ENCODE peak calls at places on chromosome 15, in ten cellular contexts. H is Peyer's patch, Q is stomach, G is heart left ventricle, L is spleen, Y is suprapubic skin, P is body of pancreas, M is HCT116, F is tibial nerve, J is adrenal gland. R is an unnamed sample. For H3K4me1, the result is how much of the 10 kb centered on the place peaks cover.

GRCh38 chr15:64092864-64093626 is 593 bp downstream of the CIAO2A start:
- DNase-seq in H (peak), Q (peak), G (peak), L (peak), Y (no peak), P (peak), M (no peak), F (no peak), J (peak), R (peak)

GRCh38 chr15:27958911-27959598 is 140.1 kb downstream of the OCA2 start:
- DNase-seq in H (no peak), Q (no peak), G (no peak), L (no peak), Y (no peak), P (no peak), M (no peak), F (no peak), J (no peak), R (no peak)

GRCh38 chr15:69298354-69298696 is 387 bp upstream of the PAQR5 start:
- DNase-seq in H (no peak), Q (no peak), G (no peak), L (no peak), Y (no peak), P (no peak), M (no peak), F (no peak), J (no peak), R (no peak)

GRCh38 chr15:70767668-70768067 is 4.3 kb upstream of the UACA start:
- DNase-seq in H (no peak), Q (no peak), G (no peak), L (no peak), Y (no peak), P (no peak), M (no peak), F (no peak), J (no peak), R (no peak)

GRCh38 chr15:100596792-100597191 is 5.2 kb downstream of the LINS1 start:
- DNase-seq in H (peak), Q (peak), G (peak), L (peak), Y (no peak), P (no peak), M (no peak), F (no peak), J (no peak), R (no peak)

GRCh38 chr15:48559270-48559669 is 86.2 kb downstream of the FBN1 start:
- DNase-seq in H (no peak), Q (no peak), G (peak), L (no peak), Y (peak), P (no peak), M (no peak), F (no peak), J (peak), R (peak)

GRCh38 chr15:40322531-40323238 is 807 bp upstream of the INAFM2 start:
- DNase-seq in H (no peak), Q (no peak), G (no peak), L (no peak), Y (no peak), P (no peak), M (no peak), F (no peak), J (peak), R (no peak)

GRCh38 chr15:70375006-70375409 is 277.3 kb upstream of the TLE3 start:
- DNase-seq in H (no peak), Q (no peak), G (no peak), L (peak), Y (peak), P (no peak), M (no peak), F (no peak), J (peak), R (peak)

GRCh38 chr15:57297163-57297593 is 79.1 kb upstream of the CGNL1 start:
- DNase-seq in H (no peak), Q (no peak), G (no peak), L (no peak), Y (no peak), P (no peak), M (no peak), F (no peak), J (peak), R (no peak)

GRCh38 chr15:101389362-101389761 is 94.3 kb upstream of the SNRPA1 start:
- DNase-seq in H (no peak), Q (no peak), G (no peak), L (peak), Y (no peak), P (no peak), M (no peak), F (no peak), J (no peak), R (no peak)

GRCh38 chr15:43901485-43901884 is 74.7 kb downstream of the WDR76 start:
- DNase-seq in H (no peak), Q (no peak), G (no peak), L (no peak), Y (no peak), P (no peak), M (no peak), F (no peak), J (no peak), R (no peak)

GRCh38 chr15:65980824-65981456 is 111.6 kb downstream of the RAB11A start:
- DNase-seq in H (no peak), Q (peak), G (peak), L (no peak), Y (no peak), P (peak), M (peak), F (no peak), J (peak), R (no peak)

GRCh38 chr15:73210630-73211029 is 158.1 kb downstream of the HCN4 start:
- DNase-seq in H (no peak), Q (no peak), G (no peak), L (no peak), Y (no peak), P (no peak), M (no peak), F (no peak), J (no peak), R (no peak)

GRCh38 chr15:68298882-68299381 is 21.4 kb downstream of the FEM1B start:
- DNase-seq in H (no peak), Q (no peak), G (no peak), L (peak), Y (no peak), P (no peak), M (no peak), F (no peak), J (peak), R (peak)

GRCh38 chr15:82680200-82681102 is 29.2 kb downstream of the AP3B2 start:
- DNase-seq in H (peak), Q (peak), G (no peak), L (peak), Y (no peak), P (peak), M (no peak), F (no peak), J (peak), R (no peak)

GRCh38 chr15:83158393-83158792 is 49.2 kb downstream of the HDGFL3 start:
- DNase-seq in H (no peak), Q (no peak), G (no peak), L (no peak), Y (no peak), P (no peak), M (no peak), F (no peak), J (no peak), R (no peak)

GRCh38 chr15:77525411-77525811 is 104.7 kb downstream of the HMG20A start:
- DNase-seq in H (no peak), Q (no peak), G (no peak), L (no peak), Y (peak), P (no peak), M (no peak), F (no peak), J (no peak), R (no peak)
- TF ChIP-seq POLR2A in H (no peak), Q (no peak), G (no peak), L (no peak), Y (no peak), P (no peak), M (no peak), F (no peak), J (no peak), R (no peak)

GRCh38 chr15:31077981-31078380 is 23.5 kb downstream of the TRPM1 start:
- DNase-seq in H (no peak), Q (no peak), G (no peak), L (no peak), Y (no peak), P (no peak), M (no peak), F (no peak), J (no peak), R (no peak)

GRCh38 chr15:31074321-31074720 is 27.2 kb downstream of the TRPM1 start:
- DNase-seq in H (no peak), Q (no peak), G (no peak), L (no peak), Y (no peak), P (no peak), M (no peak), F (no peak), J (no peak), R (no peak)

GRCh38 chr15:31078461-31078860 is 23.1 kb downstream of the TRPM1 start:
- DNase-seq in H (no peak), Q (no peak), G (no peak), L (no peak), Y (no peak), P (no peak), M (no peak), F (no peak), J (no peak), R (no peak)

GRCh38 chr15:31079519-31079918 is 22.0 kb downstream of the TRPM1 start:
- DNase-seq in H (no peak), Q (no peak), G (no peak), L (no peak), Y (no peak), P (no peak), M (no peak), F (no peak), J (no peak), R (no peak)

GRCh38 chr15:31077181-31077580 is 24.3 kb downstream of the TRPM1 start:
- DNase-seq in H (no peak), Q (no peak), G (no peak), L (no peak), Y (no peak), P (no peak), M (no peak), F (no peak), J (no peak), R (no peak)
- H3K4me1 ChIP-seq in H (under half), Q (under half), G (under half), L (under half), Y (under half), P (under half), M (under half), F (under half), J (under half), R (under half)

GRCh38 chr15:41650806-41651205 is 9.4 kb upstream of the MGA start:
- DNase-seq in H (no peak), Q (no peak), G (no peak), L (no peak), Y (no peak), P (no peak), M (no peak), F (no peak), J (no peak), R (no peak)
- TF ChIP-seq CTCF in H (no peak), Q (no peak), G (no peak), L (no peak), Y (no peak), P (no peak), M (no peak), F (no peak), J (no peak), R (no peak)

DNA sequence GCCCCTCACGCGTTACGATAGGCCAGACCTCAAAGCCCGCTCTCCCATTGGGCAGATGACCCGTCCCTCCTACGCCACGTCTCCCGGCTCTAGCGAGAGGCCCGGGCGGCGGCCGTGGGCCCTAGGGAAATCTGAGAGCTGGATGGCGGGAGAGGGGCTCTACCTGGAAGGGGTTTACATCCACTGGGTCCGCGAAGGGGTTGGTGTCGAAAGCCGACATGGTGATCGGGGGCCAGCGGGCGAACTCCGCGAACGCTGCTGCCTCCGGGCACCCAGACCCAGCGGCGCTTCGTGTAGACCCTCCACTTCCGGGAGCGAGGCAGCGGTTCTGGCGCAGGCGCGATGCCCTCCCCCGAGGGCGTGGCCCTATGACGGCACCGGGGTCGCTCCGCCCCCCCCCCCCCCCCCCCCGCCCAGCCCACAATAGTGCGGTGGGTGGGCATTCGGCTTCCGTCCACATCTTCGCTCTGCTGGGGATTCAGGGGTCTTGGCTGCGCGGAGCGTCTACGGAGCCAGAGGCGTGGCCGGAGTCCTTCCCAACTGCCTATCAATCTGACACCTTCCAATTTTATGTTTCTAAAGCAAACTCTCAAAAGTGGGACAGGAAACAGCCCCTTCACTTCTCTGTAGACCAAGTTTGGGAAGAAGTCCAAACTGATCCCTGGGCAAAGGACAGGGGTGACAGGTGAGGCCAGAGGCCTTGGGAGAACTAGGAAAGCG is at the start of gene SCAMP2:
- DNase-seq in H (peak), Q (peak), G (peak), L (peak), Y (peak), P (peak), M (peak), F (peak), J (peak), R (peak)
- TF ChIP-seq POLR2A in H (peak), Q (peak), G (no peak), L (peak), Y (no peak), P (peak), M (peak), F (peak), J (peak), R (peak)

DNA sequence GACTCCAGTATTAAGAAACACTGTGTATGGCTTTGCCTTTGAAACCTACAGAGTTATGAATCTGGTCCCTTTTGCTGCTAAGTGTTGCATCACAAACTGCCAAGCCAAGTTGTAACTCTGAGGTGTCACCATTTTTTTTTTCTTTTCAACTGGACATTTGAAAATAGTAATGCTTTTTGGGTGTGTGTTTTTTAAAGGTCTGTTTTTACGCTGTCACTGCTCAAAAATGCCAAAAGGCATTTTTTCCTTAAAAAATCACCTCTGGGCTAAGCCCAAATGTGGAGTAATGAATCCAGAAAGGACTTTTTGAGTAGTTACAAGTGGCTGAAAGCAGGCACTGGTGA is 9.5 kb downstream of the SMAD3 start:
- DNase-seq in H (no peak), Q (no peak), G (no peak), L (no peak), Y (no peak), P (no peak), M (no peak), F (no peak), J (no peak), R (no peak)
- H3K4me1 ChIP-seq in H (under half), Q (half or more), G (under half), L (half or more), Y (half or more), P (half or more), M (half or more), F (half or more), J (under half), R (under half)

DNA sequence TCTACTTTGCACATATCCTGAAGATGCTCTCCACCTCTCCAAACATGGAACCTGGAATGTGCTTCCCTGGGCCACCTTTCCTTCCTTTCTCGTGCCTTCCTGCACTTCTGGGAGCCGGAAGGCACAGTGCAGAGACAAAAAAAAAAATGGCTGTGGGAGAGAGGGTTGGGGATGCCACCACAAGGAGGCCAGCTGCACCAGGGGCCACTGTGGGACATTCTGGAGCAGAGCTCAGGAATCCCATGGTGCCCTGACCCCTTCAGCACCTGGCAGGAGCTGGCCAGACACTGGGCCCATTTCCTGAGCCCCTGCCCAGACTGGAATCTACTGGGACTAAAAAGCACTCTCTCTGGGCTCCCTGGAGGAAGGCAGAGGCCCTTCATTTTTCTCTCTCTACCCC is 7.9 kb upstream of the BCL2L10 start:
- DNase-seq in H (no peak), Q (no peak), G (no peak), L (no peak), Y (no peak), P (no peak), M (no peak), F (no peak), J (no peak), R (no peak)
- TF ChIP-seq CTCF in H (no peak), Q (no peak), G (no peak), L (no peak), Y (no peak), P (no peak), M (no peak), F (no peak), J (no peak), R (no peak)

DNA sequence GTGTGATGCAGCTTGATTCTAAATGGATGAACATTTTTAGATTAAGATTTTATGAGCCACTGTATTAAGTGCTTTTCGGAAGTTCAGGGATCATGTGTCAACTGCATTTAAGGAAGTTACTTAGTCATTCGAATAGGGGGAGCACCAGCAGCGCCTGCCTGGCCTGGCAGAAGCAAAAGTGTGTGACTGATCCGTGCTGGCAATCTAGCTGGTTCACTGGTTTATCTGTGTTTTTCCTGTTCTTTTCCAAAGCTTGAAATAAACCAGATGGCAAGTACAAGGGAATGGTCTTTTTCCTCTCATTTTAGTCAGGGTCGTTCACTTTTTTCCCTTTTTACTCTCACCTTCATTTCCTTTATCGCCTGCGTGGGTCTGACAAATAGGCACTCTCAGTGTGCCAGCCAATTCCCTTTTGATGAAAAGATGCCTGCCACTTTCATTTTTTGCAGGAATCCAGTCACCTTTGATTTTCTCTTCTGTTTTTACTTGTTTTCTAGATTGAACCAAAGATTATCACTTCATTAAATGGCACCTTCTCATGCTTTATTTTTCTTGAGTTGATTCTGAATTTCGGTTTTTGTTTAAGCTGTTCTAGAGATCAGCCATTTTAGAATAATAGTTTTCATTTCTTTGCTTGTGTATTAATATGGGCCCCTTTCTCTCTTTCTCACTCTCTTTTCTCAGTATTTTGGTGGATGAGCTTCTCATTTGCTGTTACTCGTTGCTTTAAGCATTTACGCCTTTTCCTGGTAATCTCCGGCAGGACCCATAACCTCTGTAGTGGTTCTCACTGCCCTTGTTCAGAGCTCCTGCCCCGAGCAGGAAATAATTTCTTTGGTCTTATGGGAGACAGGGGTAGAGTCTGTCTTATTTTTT is 2.8 kb downstream of the ABHD2 start:
- DNase-seq in H (peak), Q (peak), G (peak), L (peak), Y (no peak), P (peak), M (no peak), F (peak), J (peak), R (peak)
- TF ChIP-seq POLR2A in H (peak), Q (no peak), G (no peak), L (peak), Y (no peak), P (no peak), M (no peak), F (no peak), J (no peak), R (peak)

DNA sequence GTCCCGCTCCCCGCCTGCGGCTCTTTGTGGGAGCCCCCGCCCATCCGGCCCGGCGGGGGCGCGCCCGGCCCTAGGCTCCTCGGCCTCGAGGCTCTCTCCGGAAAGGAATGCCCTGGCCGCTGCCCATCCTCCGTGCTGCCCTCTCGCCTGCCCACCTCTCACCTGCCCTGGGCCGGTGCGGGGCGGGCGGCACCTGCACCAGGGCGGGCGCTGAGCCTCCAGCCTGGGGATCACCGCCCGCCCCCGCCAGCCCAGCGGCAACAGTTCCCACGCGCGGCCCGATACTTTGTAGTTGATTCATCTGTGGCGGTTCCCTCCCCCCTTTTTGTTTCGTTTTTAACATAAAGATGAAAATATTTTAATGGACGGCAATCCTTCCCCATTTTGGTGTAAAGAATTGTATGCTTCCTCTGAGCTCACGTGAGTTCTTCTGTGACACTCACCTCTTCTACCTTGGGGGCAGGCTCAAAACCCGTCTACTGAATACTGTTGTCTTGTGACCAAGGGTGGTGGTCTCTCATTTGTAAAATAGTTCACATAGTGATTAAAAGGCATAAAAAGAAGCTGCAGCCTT is 1.9 kb downstream of the KLF13 start:
- DNase-seq in H (peak), Q (no peak), G (no peak), L (peak), Y (no peak), P (peak), M (no peak), F (no peak), J (no peak), R (no peak)
- H3K4me1 ChIP-seq in H (under half), Q (half or more), G (under half), L (under half), Y (half or more), P (half or more), M (under half), F (under half), J (under half), R (under half)

GRCh38 chr15:95996494-95996893 is 334.0 kb upstream of the NR2F2 start:
- DNase-seq in H (no peak), Q (no peak), G (no peak), L (no peak), Y (no peak), P (no peak), M (no peak), F (no peak), J (no peak), R (no peak)

GRCh38 chr15:95990833-95991232 is 339.7 kb upstream of the NR2F2 start:
- DNase-seq in H (no peak), Q (no peak), G (no peak), L (no peak), Y (no peak), P (no peak), M (no peak), F (no peak), J (no peak), R (no peak)

GRCh38 chr15:95995375-95996168 is 334.9 kb upstream of the NR2F2 start:
- DNase-seq in H (no peak), Q (no peak), G (no peak), L (no peak), Y (no peak), P (no peak), M (no peak), F (no peak), J (no peak), R (no peak)

GRCh38 chr15:95998935-95999334 is 331.6 kb upstream of the NR2F2 start:
- DNase-seq in H (no peak), Q (no peak), G (no peak), L (no peak), Y (no peak), P (no peak), M (no peak), F (no peak), J (no peak), R (no peak)

GRCh38 chr15:95994418-95994817 is 336.1 kb upstream of the NR2F2 start:
- DNase-seq in H (no peak), Q (no peak), G (no peak), L (no peak), Y (no peak), P (no peak), M (no peak), F (no peak), J (no peak), R (no peak)
- TF ChIP-seq CTCF in H (no peak), Q (no peak), G (no peak), L (no peak), Y (no peak), P (no peak), M (no peak), F (no peak), J (no peak), R (no peak)